ENCODE peak calls at places on chromosomes 4 and X, in four cellular contexts. One of them, this sample, is unnamed. For H3K4me1, the result is how much of the 10 kb centered on the place peaks cover.

GRCh38 chr4:24748023-24748422 is 47.4 kb upstream of the SOD3 start:
- DNase-seq in A549: no peak
- DNase-seq in MM.1S: no peak
- DNase-seq in tibial nerve: no peak
- DNase-seq in this sample: no peak

GRCh38 chrX:24428518-24428917 is 36.6 kb upstream of the PDK3 start:
- DNase-seq in MM.1S: no peak
- DNase-seq in tibial nerve: no peak
- DNase-seq in A549: no peak
- DNase-seq in this sample: no peak

GRCh38 chr4:83535945-83536648 is at the start of gene GPAT3:
- DNase-seq in tibial nerve: peak
- DNase-seq in A549: peak
- DNase-seq in MM.1S: peak
- DNase-seq in this sample: peak

GRCh38 chrX:15269618-15270521 is at the start of gene ASB9:
- DNase-seq in MM.1S: no peak
- DNase-seq in A549: peak
- DNase-seq in tibial nerve: no peak
- DNase-seq in this sample: no peak

GRCh38 chr4:73726000-73726399 is 14.4 kb upstream of the CXCL8 start:
- DNase-seq in tibial nerve: no peak
- DNase-seq in MM.1S: no peak
- DNase-seq in A549: peak
- DNase-seq in this sample: no peak

GRCh38 chrX:96611619-96612362 is 72.9 kb upstream of the DIAPH2 start:
- DNase-seq in tibial nerve: no peak
- DNase-seq in MM.1S: no peak
- DNase-seq in A549: no peak
- DNase-seq in this sample: no peak

GRCh38 chrX:123807825-123808416 is 51.9 kb upstream of the XIAP start:
- DNase-seq in MM.1S: no peak
- DNase-seq in A549: no peak
- DNase-seq in tibial nerve: no peak
- DNase-seq in this sample: no peak

GRCh38 chrX:7074135-7074907 is 73.2 kb upstream of the STS start:
- DNase-seq in tibial nerve: no peak
- DNase-seq in A549: no peak
- DNase-seq in MM.1S: no peak
- DNase-seq in this sample: no peak

GRCh38 chr4:104989363-104989762 is 157.3 kb upstream of the TET2 start:
- DNase-seq in A549: no peak
- DNase-seq in MM.1S: no peak
- DNase-seq in tibial nerve: no peak
- DNase-seq in this sample: peak

GRCh38 chr4:73662709-73663546 is 42.7 kb upstream of the RASSF6 start:
- DNase-seq in A549: peak
- DNase-seq in tibial nerve: no peak
- DNase-seq in MM.1S: peak
- DNase-seq in this sample: no peak

GRCh38 chr4:156783963-156784362 is 187.6 kb downstream of the PDGFC start:
- DNase-seq in tibial nerve: no peak
- DNase-seq in MM.1S: no peak
- DNase-seq in A549: no peak
- DNase-seq in this sample: no peak
- H3K4me3 ChIP-seq in tibial nerve: no peak
- H3K4me3 ChIP-seq in MM.1S: no peak
- H3K4me3 ChIP-seq in A549: no peak
- H3K4me3 ChIP-seq in this sample: no peak

DNA sequence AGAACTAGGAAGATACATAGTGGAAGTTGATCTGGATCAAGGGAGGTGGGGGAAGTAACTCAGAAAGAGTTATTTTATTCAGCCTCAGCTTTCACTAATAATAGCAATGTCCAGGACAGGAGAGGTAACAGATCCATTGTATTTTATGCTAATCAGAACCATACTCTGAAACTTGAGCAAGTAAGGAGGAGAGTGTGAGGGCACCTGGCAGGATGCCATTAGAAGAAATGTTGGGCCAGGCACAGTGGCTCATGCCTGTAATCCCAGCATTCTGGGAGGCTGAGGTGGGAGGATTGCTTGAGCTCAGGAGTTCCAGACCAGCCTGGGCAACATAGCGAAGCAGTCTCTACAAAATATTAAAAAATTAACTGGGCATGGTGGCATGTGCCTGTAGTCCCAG is 16.3 kb downstream of the GPR34 start:
- DNase-seq in A549: no peak
- DNase-seq in tibial nerve: no peak
- DNase-seq in MM.1S: no peak
- DNase-seq in this sample: no peak
- H3K4me1 ChIP-seq in A549: under half
- H3K4me1 ChIP-seq in tibial nerve: under half
- H3K4me1 ChIP-seq in MM.1S: under half
- H3K4me1 ChIP-seq in this sample: under half

GRCh38 chrX:53458082-53458481 is 23.9 kb upstream of the HSD17B10 start:
- DNase-seq in MM.1S: no peak
- DNase-seq in A549: peak
- DNase-seq in tibial nerve: no peak
- DNase-seq in this sample: no peak
- TF ChIP-seq CTCF in MM.1S: no peak
- TF ChIP-seq CTCF in A549: peak
- TF ChIP-seq CTCF in tibial nerve: no peak
- TF ChIP-seq CTCF in this sample: no peak

GRCh38 chr4:3387943-3388348 is 53.8 kb upstream of the HGFAC start:
- DNase-seq in tibial nerve: peak
- DNase-seq in A549: no peak
- DNase-seq in MM.1S: no peak
- DNase-seq in this sample: peak

GRCh38 chr4:3389879-3390840 is 51.6 kb upstream of the HGFAC start:
- DNase-seq in MM.1S: no peak
- DNase-seq in A549: no peak
- DNase-seq in tibial nerve: no peak
- DNase-seq in this sample: no peak

GRCh38 chr4:3389186-3389878 is 52.4 kb upstream of the HGFAC start:
- DNase-seq in A549: no peak
- DNase-seq in tibial nerve: no peak
- DNase-seq in MM.1S: no peak
- DNase-seq in this sample: peak

GRCh38 chr4:3387154-3387942 is 54.4 kb upstream of the HGFAC start:
- DNase-seq in A549: no peak
- DNase-seq in MM.1S: no peak
- DNase-seq in tibial nerve: no peak
- DNase-seq in this sample: no peak

GRCh38 chr4:3388461-3389185 is 53.1 kb upstream of the HGFAC start:
- DNase-seq in A549: no peak
- DNase-seq in MM.1S: no peak
- DNase-seq in tibial nerve: no peak
- DNase-seq in this sample: peak
- H3K4me3 ChIP-seq in A549: no peak
- H3K4me3 ChIP-seq in MM.1S: no peak
- H3K4me3 ChIP-seq in tibial nerve: peak
- H3K4me3 ChIP-seq in this sample: peak

GRCh38 chrX:37802028-37802427 is 22.2 kb downstream of the CYBB start:
- DNase-seq in tibial nerve: no peak
- DNase-seq in A549: no peak
- DNase-seq in MM.1S: no peak
- DNase-seq in this sample: no peak
- H3K4me1 ChIP-seq in tibial nerve: under half
- H3K4me1 ChIP-seq in A549: under half
- H3K4me1 ChIP-seq in MM.1S: under half
- H3K4me1 ChIP-seq in this sample: under half

DNA sequence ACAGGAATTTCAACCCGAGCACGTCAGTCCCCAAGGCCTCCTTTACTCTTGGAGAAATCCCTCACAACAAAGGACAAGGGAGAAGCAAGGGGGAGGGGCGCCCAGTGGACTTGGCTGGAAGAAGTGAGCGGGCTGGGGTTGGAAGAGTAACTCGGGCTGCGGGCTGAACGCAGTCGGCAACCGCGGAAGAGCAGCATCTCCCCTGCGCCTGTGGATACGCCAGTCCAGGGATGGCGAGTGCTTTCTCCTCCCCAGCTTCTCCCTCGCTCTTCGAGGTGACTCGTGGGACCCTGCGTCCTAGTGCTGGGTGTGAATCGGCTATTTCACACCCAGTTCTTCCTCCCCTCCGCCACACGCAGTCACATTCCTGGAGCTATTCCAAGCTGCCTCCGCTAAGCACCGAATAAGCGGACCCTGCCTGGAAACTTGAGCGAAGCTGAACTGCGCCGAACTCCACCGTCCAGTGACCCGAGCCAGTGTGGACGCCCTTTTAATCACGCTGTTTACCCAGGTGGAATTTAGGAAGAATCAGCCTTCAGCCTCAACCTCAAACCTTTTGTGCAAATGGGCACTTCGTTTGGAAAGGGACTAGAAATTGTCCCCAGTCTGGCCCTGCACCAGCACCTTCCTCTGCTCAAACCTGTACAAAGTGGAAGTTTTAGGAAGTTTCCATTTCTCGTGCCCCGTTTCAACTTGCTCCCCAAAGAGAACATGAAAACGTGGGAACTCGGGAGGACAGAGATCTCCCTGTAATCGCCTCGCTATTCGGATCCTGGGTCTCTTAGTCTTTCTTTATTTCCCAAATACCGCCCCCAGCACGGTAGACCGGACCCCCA is 64.3 kb upstream of the WDR17 start:
- DNase-seq in tibial nerve: no peak
- DNase-seq in MM.1S: no peak
- DNase-seq in A549: peak
- DNase-seq in this sample: peak
- TF ChIP-seq CTCF in tibial nerve: no peak
- TF ChIP-seq CTCF in MM.1S: no peak
- TF ChIP-seq CTCF in A549: no peak
- TF ChIP-seq CTCF in this sample: no peak

GRCh38 chrX:9794495-9794894 is 8.3 kb downstream of the SHROOM2 start:
- DNase-seq in MM.1S: no peak
- DNase-seq in A549: no peak
- DNase-seq in tibial nerve: no peak
- DNase-seq in this sample: no peak
- H3K4me3 ChIP-seq in MM.1S: no peak
- H3K4me3 ChIP-seq in A549: no peak
- H3K4me3 ChIP-seq in tibial nerve: no peak
- H3K4me3 ChIP-seq in this sample: no peak

GRCh38 chr4:135098061-135098460 is 896.5 kb upstream of the PABPC4L start:
- DNase-seq in A549: no peak
- DNase-seq in MM.1S: no peak
- DNase-seq in tibial nerve: no peak
- DNase-seq in this sample: no peak
- H3K4me1 ChIP-seq in A549: under half
- H3K4me1 ChIP-seq in MM.1S: under half
- H3K4me1 ChIP-seq in tibial nerve: under half
- H3K4me1 ChIP-seq in this sample: under half

This sample was measured in heart right ventricle.